ENCODE peak calls at places on chromosomes 6 and 20, in seven cellular contexts. H, B, W, K, J, A and E are unnamed samples.

GRCh38 chr20:31698803-31699718 is 23.6 kb downstream of the BCL2L1 start:
- DNase-seq in H (peak), B (peak), W (peak), K (no peak), J (no peak), A (peak), E (no peak)

GRCh38 chr6:15744824-15745402 is 82.1 kb upstream of the DTNBP1 start:
- DNase-seq in H (no peak), B (peak), W (no peak), K (no peak), J (no peak), A (no peak), E (no peak)

GRCh38 chr6:21337263-21337662 is 256.3 kb upstream of the SOX4 start:
- DNase-seq in H (no peak), B (no peak), W (no peak), K (no peak), J (no peak), A (no peak), E (no peak)

GRCh38 chr20:3842332-3842930 is 4.2 kb upstream of the MAVS start:
- DNase-seq in H (no peak), B (peak), W (no peak), K (no peak), J (no peak), A (no peak), E (no peak)

GRCh38 chr20:24812356-24812755 is 136.7 kb upstream of the CST7 start:
- DNase-seq in H (no peak), B (no peak), W (no peak), K (no peak), J (no peak), A (no peak), E (no peak)

GRCh38 chr6:56292505-56293181 is 45.3 kb upstream of the COL21A1 start:
- DNase-seq in H (peak), B (peak), W (peak), K (peak), J (no peak), A (peak), E (peak)

GRCh38 chr20:36929691-36930090 is 21.8 kb downstream of the SAMHD1 start:
- DNase-seq in H (no peak), B (no peak), W (no peak), K (no peak), J (no peak), A (no peak), E (no peak)

GRCh38 chr20:5569021-5569420 is 181.2 kb upstream of the SHLD1 start:
- DNase-seq in H (peak), B (peak), W (peak), K (no peak), J (no peak), A (peak), E (no peak)

GRCh38 chr6:25590986-25591385 is 61.0 kb upstream of the SCGN start:
- DNase-seq in H (no peak), B (no peak), W (no peak), K (no peak), J (no peak), A (no peak), E (no peak)

GRCh38 chr20:46951405-46951804 is 56.8 kb downstream of the EYA2 start:
- DNase-seq in H (no peak), B (no peak), W (peak), K (no peak), J (no peak), A (no peak), E (no peak)

GRCh38 chr6:24537082-24537699 is 42.4 kb downstream of the ALDH5A1 start:
- DNase-seq in H (no peak), B (no peak), W (no peak), K (no peak), J (no peak), A (no peak), E (no peak)

GRCh38 chr6:81777586-81778268 is 25.2 kb upstream of the TENT5A start:
- DNase-seq in H (no peak), B (no peak), W (no peak), K (no peak), J (no peak), A (no peak), E (no peak)

GRCh38 chr20:3811421-3812258 is 8.7 kb upstream of the AP5S1 start:
- DNase-seq in H (peak), B (no peak), W (peak), K (no peak), J (no peak), A (peak), E (no peak)

GRCh38 chr6:10320291-10320690 is 94.6 kb downstream of the TFAP2A start:
- DNase-seq in H (no peak), B (no peak), W (peak), K (no peak), J (no peak), A (no peak), E (no peak)

GRCh38 chr20:44212792-44213191 is 2.2 kb upstream of the OSER1 start:
- DNase-seq in H (no peak), B (no peak), W (peak), K (no peak), J (no peak), A (no peak), E (no peak)

GRCh38 chr6:111727798-111728197 is 122.1 kb upstream of the TRAF3IP2 start:
- DNase-seq in H (no peak), B (peak), W (peak), K (no peak), J (no peak), A (peak), E (no peak)

GRCh38 chr20:24756292-24757025 is 192.6 kb upstream of the CST7 start:
- DNase-seq in H (no peak), B (no peak), W (no peak), K (peak), J (no peak), A (no peak), E (no peak)

GRCh38 chr6:89793586-89793985 is 26.0 kb downstream of the MDN1 start:
- DNase-seq in H (no peak), B (no peak), W (no peak), K (no peak), J (no peak), A (no peak), E (no peak)

GRCh38 chr20:17562804-17563305 is 7.0 kb upstream of the DSTN start:
- DNase-seq in H (no peak), B (peak), W (peak), K (no peak), J (no peak), A (peak), E (no peak)

GRCh38 chr6:168330403-168330802 is 10.8 kb upstream of the DACT2 start:
- DNase-seq in H (no peak), B (no peak), W (no peak), K (no peak), J (no peak), A (no peak), E (no peak)

GRCh38 chr20:15422966-15423365 is 1085.6 kb upstream of the FLRT3 start:
- DNase-seq in H (no peak), B (no peak), W (no peak), K (no peak), J (no peak), A (no peak), E (no peak)

GRCh38 chr20:15419856-15420255 is 1082.4 kb upstream of the FLRT3 start:
- DNase-seq in H (no peak), B (no peak), W (no peak), K (no peak), J (no peak), A (no peak), E (no peak)
- H3K18ac ChIP-seq in H (no peak), B (no peak), W (no peak), K (no peak), J (no peak), A (no peak), E (no peak)

GRCh38 chr6:118717106-118717505 is 65.7 kb upstream of the CEP85L start:
- DNase-seq in H (no peak), B (no peak), W (no peak), K (no peak), J (no peak), A (no peak), E (no peak)
- H2BK120ac ChIP-seq in H (no peak), B (no peak), W (no peak), K (no peak), J (no peak), A (no peak), E (no peak)

GRCh38 chr6:137843206-137843605 is 23.9 kb upstream of the TNFAIP3 start:
- DNase-seq in H (no peak), B (no peak), W (no peak), K (no peak), J (no peak), A (no peak), E (no peak)
- H3K23ac ChIP-seq in H (no peak), B (no peak), W (no peak), K (no peak), J (no peak), A (no peak), E (no peak)

GRCh38 chr6:107230448-107230847 is 115.1 kb upstream of the BEND3 start:
- DNase-seq in H (no peak), B (no peak), W (no peak), K (no peak), J (no peak), A (no peak), E (no peak)
- H3K18ac ChIP-seq in H (no peak), B (no peak), W (no peak), K (no peak), J (peak), A (no peak), E (no peak)